ENCODE peak calls at places on chromosome 16, in ten cellular contexts. One of them, this sample, is unnamed. For H3K4me1 and H3K9me3, the result is how much of the 10 kb centered on the place peaks cover.

GRCh38 chr16:27156531-27156930 is 46.8 kb upstream of the KDM8 start:
- DNase-seq in right lobe of liver: no peak
- DNase-seq in uterus: no peak
- DNase-seq in CD4-positive, CD25-positive, alpha-beta regulatory T cell: no peak
- DNase-seq in effector memory CD4-positive, alpha-beta T cell: no peak
- DNase-seq in GM12878: no peak
- DNase-seq in transverse colon: peak
- DNase-seq in PC-3: no peak
- DNase-seq in upper lobe of right lung: no peak
- DNase-seq in BE2C: no peak
- DNase-seq in this sample: no peak

GRCh38 chr16:49737541-49737940 is 118.4 kb downstream of the ZNF423 start:
- DNase-seq in BE2C: no peak
- DNase-seq in effector memory CD4-positive, alpha-beta T cell: no peak
- DNase-seq in transverse colon: no peak
- DNase-seq in CD4-positive, CD25-positive, alpha-beta regulatory T cell: no peak
- DNase-seq in right lobe of liver: no peak
- DNase-seq in uterus: no peak
- DNase-seq in upper lobe of right lung: peak
- DNase-seq in PC-3: no peak
- DNase-seq in GM12878: no peak
- DNase-seq in this sample: no peak

GRCh38 chr16:19179890-19180490 is 11.9 kb downstream of the SYT17 start:
- DNase-seq in BE2C: peak
- DNase-seq in transverse colon: peak
- DNase-seq in uterus: peak
- DNase-seq in GM12878: no peak
- DNase-seq in PC-3: peak
- DNase-seq in right lobe of liver: no peak
- DNase-seq in CD4-positive, CD25-positive, alpha-beta regulatory T cell: no peak
- DNase-seq in effector memory CD4-positive, alpha-beta T cell: no peak
- DNase-seq in upper lobe of right lung: peak
- DNase-seq in this sample: no peak

GRCh38 chr16:19093631-19094541 is 19.9 kb upstream of the ITPRIPL2 start:
- DNase-seq in CD4-positive, CD25-positive, alpha-beta regulatory T cell: no peak
- DNase-seq in uterus: no peak
- DNase-seq in PC-3: no peak
- DNase-seq in upper lobe of right lung: no peak
- DNase-seq in right lobe of liver: no peak
- DNase-seq in GM12878: no peak
- DNase-seq in transverse colon: no peak
- DNase-seq in BE2C: no peak
- DNase-seq in effector memory CD4-positive, alpha-beta T cell: no peak
- DNase-seq in this sample: no peak

GRCh38 chr16:62445909-62446308 is 409.7 kb upstream of the CDH8 start:
- DNase-seq in CD4-positive, CD25-positive, alpha-beta regulatory T cell: no peak
- DNase-seq in right lobe of liver: no peak
- DNase-seq in GM12878: no peak
- DNase-seq in transverse colon: no peak
- DNase-seq in uterus: no peak
- DNase-seq in upper lobe of right lung: no peak
- DNase-seq in effector memory CD4-positive, alpha-beta T cell: no peak
- DNase-seq in BE2C: no peak
- DNase-seq in PC-3: no peak
- DNase-seq in this sample: no peak

GRCh38 chr16:22890976-22891375 is 77.0 kb downstream of the HS3ST2 start:
- DNase-seq in effector memory CD4-positive, alpha-beta T cell: no peak
- DNase-seq in transverse colon: no peak
- DNase-seq in CD4-positive, CD25-positive, alpha-beta regulatory T cell: no peak
- DNase-seq in right lobe of liver: no peak
- DNase-seq in GM12878: no peak
- DNase-seq in upper lobe of right lung: no peak
- DNase-seq in BE2C: no peak
- DNase-seq in uterus: no peak
- DNase-seq in PC-3: no peak
- DNase-seq in this sample: no peak

GRCh38 chr16:85324506-85324905 is 212.2 kb upstream of the CIBAR2 start:
- DNase-seq in right lobe of liver: no peak
- DNase-seq in effector memory CD4-positive, alpha-beta T cell: no peak
- DNase-seq in BE2C: no peak
- DNase-seq in uterus: no peak
- DNase-seq in upper lobe of right lung: no peak
- DNase-seq in CD4-positive, CD25-positive, alpha-beta regulatory T cell: no peak
- DNase-seq in GM12878: no peak
- DNase-seq in PC-3: no peak
- DNase-seq in transverse colon: no peak
- DNase-seq in this sample: no peak

GRCh38 chr16:87086156-87086555 is 231.0 kb downstream of the C16orf95 start:
- DNase-seq in transverse colon: no peak
- DNase-seq in CD4-positive, CD25-positive, alpha-beta regulatory T cell: no peak
- DNase-seq in right lobe of liver: no peak
- DNase-seq in GM12878: no peak
- DNase-seq in PC-3: peak
- DNase-seq in effector memory CD4-positive, alpha-beta T cell: no peak
- DNase-seq in uterus: no peak
- DNase-seq in BE2C: no peak
- DNase-seq in upper lobe of right lung: no peak
- DNase-seq in this sample: no peak

GRCh38 chr16:89308391-89309333 is 91.2 kb downstream of the ZNF778 start:
- DNase-seq in BE2C: no peak
- DNase-seq in GM12878: no peak
- DNase-seq in effector memory CD4-positive, alpha-beta T cell: no peak
- DNase-seq in upper lobe of right lung: no peak
- DNase-seq in CD4-positive, CD25-positive, alpha-beta regulatory T cell: no peak
- DNase-seq in right lobe of liver: no peak
- DNase-seq in uterus: no peak
- DNase-seq in transverse colon: no peak
- DNase-seq in PC-3: no peak
- DNase-seq in this sample: no peak

GRCh38 chr16:67552476-67552875 is 9.8 kb upstream of the CTCF start:
- DNase-seq in effector memory CD4-positive, alpha-beta T cell: no peak
- DNase-seq in CD4-positive, CD25-positive, alpha-beta regulatory T cell: no peak
- DNase-seq in uterus: no peak
- DNase-seq in upper lobe of right lung: no peak
- DNase-seq in BE2C: no peak
- DNase-seq in transverse colon: no peak
- DNase-seq in PC-3: no peak
- DNase-seq in GM12878: no peak
- DNase-seq in right lobe of liver: no peak
- DNase-seq in this sample: no peak

GRCh38 chr16:68652659-68653058 is 7.5 kb downstream of the CDH3 start:
- DNase-seq in CD4-positive, CD25-positive, alpha-beta regulatory T cell: no peak
- DNase-seq in PC-3: no peak
- DNase-seq in effector memory CD4-positive, alpha-beta T cell: no peak
- DNase-seq in GM12878: no peak
- DNase-seq in transverse colon: no peak
- DNase-seq in uterus: no peak
- DNase-seq in right lobe of liver: no peak
- DNase-seq in BE2C: no peak
- DNase-seq in upper lobe of right lung: no peak
- DNase-seq in this sample: no peak

GRCh38 chr16:24906199-24906808 is 60.5 kb downstream of the SLC5A11 start:
- DNase-seq in right lobe of liver: no peak
- DNase-seq in GM12878: no peak
- DNase-seq in CD4-positive, CD25-positive, alpha-beta regulatory T cell: no peak
- DNase-seq in effector memory CD4-positive, alpha-beta T cell: no peak
- DNase-seq in PC-3: peak
- DNase-seq in upper lobe of right lung: no peak
- DNase-seq in transverse colon: no peak
- DNase-seq in BE2C: no peak
- DNase-seq in uterus: no peak
- DNase-seq in this sample: no peak

GRCh38 chr16:4846503-4846900 is 586 bp downstream of the GLYR1 start:
- DNase-seq in PC-3: peak
- DNase-seq in effector memory CD4-positive, alpha-beta T cell: no peak
- DNase-seq in GM12878: no peak
- DNase-seq in CD4-positive, CD25-positive, alpha-beta regulatory T cell: no peak
- DNase-seq in uterus: no peak
- DNase-seq in BE2C: peak
- DNase-seq in transverse colon: peak
- DNase-seq in right lobe of liver: peak
- DNase-seq in upper lobe of right lung: peak
- DNase-seq in this sample: peak

GRCh38 chr16:17380613-17381012 is 90.1 kb downstream of the XYLT1 start:
- DNase-seq in GM12878: no peak
- DNase-seq in upper lobe of right lung: no peak
- DNase-seq in effector memory CD4-positive, alpha-beta T cell: no peak
- DNase-seq in PC-3: no peak
- DNase-seq in CD4-positive, CD25-positive, alpha-beta regulatory T cell: no peak
- DNase-seq in transverse colon: no peak
- DNase-seq in uterus: no peak
- DNase-seq in BE2C: no peak
- DNase-seq in right lobe of liver: no peak
- DNase-seq in this sample: no peak

GRCh38 chr16:66735891-66736290 is 15.5 kb downstream of the DYNC1LI2 start:
- DNase-seq in GM12878: no peak
- DNase-seq in effector memory CD4-positive, alpha-beta T cell: no peak
- DNase-seq in upper lobe of right lung: no peak
- DNase-seq in uterus: no peak
- DNase-seq in BE2C: no peak
- DNase-seq in CD4-positive, CD25-positive, alpha-beta regulatory T cell: no peak
- DNase-seq in transverse colon: no peak
- DNase-seq in PC-3: peak
- DNase-seq in right lobe of liver: peak
- DNase-seq in this sample: no peak

GRCh38 chr16:9447195-9447551 is 355.7 kb downstream of the HAPSTR1 start:
- DNase-seq in right lobe of liver: no peak
- DNase-seq in CD4-positive, CD25-positive, alpha-beta regulatory T cell: no peak
- DNase-seq in transverse colon: no peak
- DNase-seq in BE2C: no peak
- DNase-seq in effector memory CD4-positive, alpha-beta T cell: no peak
- DNase-seq in PC-3: no peak
- DNase-seq in upper lobe of right lung: peak
- DNase-seq in GM12878: no peak
- DNase-seq in uterus: no peak
- DNase-seq in this sample: peak

GRCh38 chr16:78484509-78485058 is 385.1 kb downstream of the WWOX start:
- DNase-seq in upper lobe of right lung: no peak
- DNase-seq in transverse colon: no peak
- DNase-seq in BE2C: no peak
- DNase-seq in PC-3: no peak
- DNase-seq in uterus: no peak
- DNase-seq in effector memory CD4-positive, alpha-beta T cell: no peak
- DNase-seq in GM12878: no peak
- DNase-seq in CD4-positive, CD25-positive, alpha-beta regulatory T cell: no peak
- DNase-seq in right lobe of liver: no peak
- DNase-seq in this sample: no peak

DNA sequence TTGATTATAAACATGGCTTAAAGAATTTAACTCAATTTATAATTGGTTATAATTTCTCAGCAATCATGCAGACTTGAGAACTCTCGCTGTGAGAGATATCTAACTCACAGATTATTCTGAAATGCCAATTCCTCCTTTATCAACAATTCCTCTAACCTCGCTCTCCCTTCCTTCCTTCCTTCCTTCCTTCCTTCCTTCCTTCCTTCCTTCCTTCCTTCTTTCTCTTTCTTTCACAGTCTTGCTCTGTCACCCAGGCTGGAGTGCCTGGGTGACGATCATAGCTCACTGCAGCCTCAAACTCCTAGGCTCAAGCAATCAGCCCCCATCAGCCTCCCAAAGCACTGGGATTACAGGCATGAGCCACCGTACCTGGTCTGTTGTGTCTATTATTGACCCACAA is 42.4 kb downstream of the CHD9 start:
- DNase-seq in GM12878: no peak
- DNase-seq in transverse colon: no peak
- DNase-seq in upper lobe of right lung: no peak
- DNase-seq in effector memory CD4-positive, alpha-beta T cell: no peak
- DNase-seq in uterus: no peak
- DNase-seq in PC-3: no peak
- DNase-seq in right lobe of liver: no peak
- DNase-seq in CD4-positive, CD25-positive, alpha-beta regulatory T cell: no peak
- DNase-seq in BE2C: no peak
- DNase-seq in this sample: no peak
- H3K4me1 ChIP-seq in GM12878: under half
- H3K4me1 ChIP-seq in transverse colon: half or more
- H3K4me1 ChIP-seq in upper lobe of right lung: half or more
- H3K4me1 ChIP-seq in effector memory CD4-positive, alpha-beta T cell: under half
- H3K4me1 ChIP-seq in uterus: under half
- H3K4me1 ChIP-seq in PC-3: under half
- H3K4me1 ChIP-seq in right lobe of liver: under half
- H3K4me1 ChIP-seq in CD4-positive, CD25-positive, alpha-beta regulatory T cell: under half
- H3K4me1 ChIP-seq in BE2C: under half
- H3K4me1 ChIP-seq in this sample: half or more

GRCh38 chr16:14420721-14421488 is 209.2 kb downstream of the PARN start:
- DNase-seq in PC-3: no peak
- DNase-seq in CD4-positive, CD25-positive, alpha-beta regulatory T cell: no peak
- DNase-seq in upper lobe of right lung: no peak
- DNase-seq in right lobe of liver: peak
- DNase-seq in effector memory CD4-positive, alpha-beta T cell: no peak
- DNase-seq in transverse colon: no peak
- DNase-seq in GM12878: no peak
- DNase-seq in uterus: no peak
- DNase-seq in BE2C: no peak
- DNase-seq in this sample: no peak
- H3K9me3 ChIP-seq in PC-3: under half
- H3K9me3 ChIP-seq in CD4-positive, CD25-positive, alpha-beta regulatory T cell: under half
- H3K9me3 ChIP-seq in upper lobe of right lung: under half
- H3K9me3 ChIP-seq in right lobe of liver: under half
- H3K9me3 ChIP-seq in effector memory CD4-positive, alpha-beta T cell: under half
- H3K9me3 ChIP-seq in transverse colon: under half
- H3K9me3 ChIP-seq in GM12878: under half
- H3K9me3 ChIP-seq in uterus: under half
- H3K9me3 ChIP-seq in BE2C: under half
- H3K9me3 ChIP-seq in this sample: under half

DNA sequence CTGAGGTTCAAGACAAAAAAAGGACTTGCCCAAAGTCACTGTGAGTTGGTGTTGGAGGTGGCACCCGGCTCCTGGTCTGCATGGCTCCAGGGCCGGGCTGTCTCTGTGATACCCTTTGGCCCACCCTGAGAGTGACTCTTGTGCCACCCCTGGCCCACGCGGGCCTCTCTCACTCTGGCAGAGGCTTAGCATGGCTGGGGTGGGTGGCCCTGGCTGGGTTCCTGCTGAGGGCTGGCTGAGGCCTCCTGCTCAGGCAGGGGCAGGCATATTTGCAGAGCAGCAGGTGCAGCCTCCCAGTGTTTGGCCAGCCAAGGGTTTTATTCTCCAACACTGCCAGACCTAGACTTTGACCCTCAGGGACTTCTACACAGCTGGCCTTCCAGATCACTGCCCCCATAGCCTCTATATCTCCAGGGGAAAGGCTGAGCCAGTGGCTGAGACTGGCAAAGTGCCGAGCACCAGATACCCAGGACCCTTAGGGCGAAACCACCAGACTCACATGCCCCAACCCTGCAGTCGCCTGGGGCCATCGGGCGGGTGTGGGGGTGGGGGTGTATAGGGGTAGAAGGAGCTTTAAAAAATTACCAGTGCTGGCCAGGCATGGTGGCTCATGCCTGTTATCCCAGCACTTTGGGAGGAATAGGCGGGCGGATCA is 21.5 kb upstream of the ADGRG1 start:
- DNase-seq in PC-3: no peak
- DNase-seq in CD4-positive, CD25-positive, alpha-beta regulatory T cell: no peak
- DNase-seq in GM12878: no peak
- DNase-seq in effector memory CD4-positive, alpha-beta T cell: no peak
- DNase-seq in upper lobe of right lung: no peak
- DNase-seq in uterus: no peak
- DNase-seq in BE2C: peak
- DNase-seq in transverse colon: peak
- DNase-seq in right lobe of liver: peak
- DNase-seq in this sample: no peak
- H3K4me1 ChIP-seq in PC-3: under half
- H3K4me1 ChIP-seq in CD4-positive, CD25-positive, alpha-beta regulatory T cell: under half
- H3K4me1 ChIP-seq in GM12878: under half
- H3K4me1 ChIP-seq in effector memory CD4-positive, alpha-beta T cell: under half
- H3K4me1 ChIP-seq in upper lobe of right lung: under half
- H3K4me1 ChIP-seq in uterus: under half
- H3K4me1 ChIP-seq in BE2C: under half
- H3K4me1 ChIP-seq in transverse colon: under half
- H3K4me1 ChIP-seq in right lobe of liver: under half
- H3K4me1 ChIP-seq in this sample: under half

GRCh38 chr16:71443714-71444113 is 1.9 kb upstream of the TLE7 start:
- DNase-seq in effector memory CD4-positive, alpha-beta T cell: no peak
- DNase-seq in GM12878: no peak
- DNase-seq in PC-3: no peak
- DNase-seq in transverse colon: no peak
- DNase-seq in upper lobe of right lung: no peak
- DNase-seq in BE2C: no peak
- DNase-seq in uterus: no peak
- DNase-seq in CD4-positive, CD25-positive, alpha-beta regulatory T cell: no peak
- DNase-seq in right lobe of liver: no peak
- DNase-seq in this sample: no peak
- H3K9me3 ChIP-seq in effector memory CD4-positive, alpha-beta T cell: under half
- H3K9me3 ChIP-seq in GM12878: under half
- H3K9me3 ChIP-seq in PC-3: under half
- H3K9me3 ChIP-seq in transverse colon: under half
- H3K9me3 ChIP-seq in upper lobe of right lung: under half
- H3K9me3 ChIP-seq in BE2C: under half
- H3K9me3 ChIP-seq in uterus: under half
- H3K9me3 ChIP-seq in CD4-positive, CD25-positive, alpha-beta regulatory T cell: under half
- H3K9me3 ChIP-seq in right lobe of liver: under half
- H3K9me3 ChIP-seq in this sample: half or more